ENCODE peak calls at places on chromosome 5, in four cellular contexts. One of them, this sample, is unnamed.

GRCh38 chr5:5480481-5481111 is 58.1 kb downstream of the ICE1 start:
- DNase-seq in psoas muscle: no peak
- DNase-seq in right atrium auricular region: no peak
- DNase-seq in A549: no peak
- DNase-seq in this sample: no peak

GRCh38 chr5:94463739-94464138 is 154.7 kb downstream of the KIAA0825 start:
- DNase-seq in psoas muscle: no peak
- DNase-seq in right atrium auricular region: no peak
- DNase-seq in A549: no peak
- DNase-seq in this sample: peak

GRCh38 chr5:23631283-23632045 is 124.1 kb downstream of the PRDM9 start:
- DNase-seq in psoas muscle: no peak
- DNase-seq in right atrium auricular region: no peak
- DNase-seq in A549: peak
- DNase-seq in this sample: peak

GRCh38 chr5:88172847-88173758 is 95.5 kb downstream of the TMEM161B start:
- DNase-seq in right atrium auricular region: no peak
- DNase-seq in A549: no peak
- DNase-seq in psoas muscle: no peak
- DNase-seq in this sample: no peak

GRCh38 chr5:101532430-101532829 is 629.3 kb upstream of the ST8SIA4 start:
- DNase-seq in right atrium auricular region: no peak
- DNase-seq in A549: no peak
- DNase-seq in psoas muscle: no peak
- DNase-seq in this sample: no peak

GRCh38 chr5:179955062-179955461 is 47.4 kb upstream of the TBC1D9B start:
- DNase-seq in psoas muscle: no peak
- DNase-seq in right atrium auricular region: no peak
- DNase-seq in A549: no peak
- DNase-seq in this sample: no peak

GRCh38 chr5:74429495-74429894 is 211.0 kb downstream of the ENC1 start:
- DNase-seq in right atrium auricular region: no peak
- DNase-seq in A549: no peak
- DNase-seq in psoas muscle: no peak
- DNase-seq in this sample: no peak

GRCh38 chr5:149938272-149938671 is 6.3 kb downstream of the PDE6A start:
- DNase-seq in A549: peak
- DNase-seq in psoas muscle: peak
- DNase-seq in right atrium auricular region: no peak
- DNase-seq in this sample: no peak

GRCh38 chr5:132070460-132071337 is 2.9 kb upstream of the CSF2 start:
- DNase-seq in psoas muscle: no peak
- DNase-seq in right atrium auricular region: no peak
- DNase-seq in A549: no peak
- DNase-seq in this sample: no peak

GRCh38 chr5:64987768-64988167 is 219.0 kb downstream of the CWC27 start:
- DNase-seq in psoas muscle: no peak
- DNase-seq in right atrium auricular region: no peak
- DNase-seq in A549: no peak
- DNase-seq in this sample: no peak

GRCh38 chr5:147464211-147464610 is 45.7 kb downstream of the DPYSL3 start:
- DNase-seq in psoas muscle: no peak
- DNase-seq in A549: no peak
- DNase-seq in right atrium auricular region: no peak
- DNase-seq in this sample: no peak

GRCh38 chr5:33313150-33313549 is 127.6 kb upstream of the TARS1 start:
- DNase-seq in A549: peak
- DNase-seq in right atrium auricular region: no peak
- DNase-seq in psoas muscle: no peak
- DNase-seq in this sample: no peak

GRCh38 chr5:112475747-112476435 is 56.8 kb upstream of the EPB41L4A start:
- DNase-seq in psoas muscle: no peak
- DNase-seq in A549: no peak
- DNase-seq in right atrium auricular region: no peak
- DNase-seq in this sample: no peak

GRCh38 chr5:64784451-64785025 is 15.8 kb downstream of the CWC27 start:
- DNase-seq in psoas muscle: peak
- DNase-seq in right atrium auricular region: peak
- DNase-seq in A549: peak
- DNase-seq in this sample: peak

GRCh38 chr5:96080557-96080956 is 118.9 kb upstream of the ELL2 start:
- DNase-seq in A549: no peak
- DNase-seq in right atrium auricular region: no peak
- DNase-seq in psoas muscle: no peak
- DNase-seq in this sample: no peak

GRCh38 chr5:149205625-149206523 is 64.6 kb downstream of the ABLIM3 start:
- DNase-seq in psoas muscle: peak
- DNase-seq in right atrium auricular region: peak
- DNase-seq in A549: no peak
- DNase-seq in this sample: peak

GRCh38 chr5:81606150-81606549 is 144.7 kb downstream of the SSBP2 start:
- DNase-seq in A549: no peak
- DNase-seq in right atrium auricular region: no peak
- DNase-seq in psoas muscle: no peak
- DNase-seq in this sample: no peak

GRCh38 chr5:169945831-169946261 is 34.4 kb downstream of the INSYN2B start:
- DNase-seq in A549: no peak
- DNase-seq in right atrium auricular region: peak
- DNase-seq in psoas muscle: no peak
- DNase-seq in this sample: peak

GRCh38 chr5:79851694-79852006 is 139.4 kb downstream of the MTX3 start:
- DNase-seq in psoas muscle: no peak
- DNase-seq in A549: no peak
- DNase-seq in right atrium auricular region: no peak
- DNase-seq in this sample: no peak

GRCh38 chr5:42583322-42583721 is 160.1 kb downstream of the GHR start:
- DNase-seq in right atrium auricular region: no peak
- DNase-seq in psoas muscle: no peak
- DNase-seq in A549: peak
- DNase-seq in this sample: peak

GRCh38 chr5:181189962-181190710 is 14.9 kb downstream of the TRIM7 start:
- DNase-seq in psoas muscle: no peak
- DNase-seq in A549: no peak
- DNase-seq in right atrium auricular region: no peak
- DNase-seq in this sample: no peak

GRCh38 chr5:84379749-84380148 is 4.9 kb downstream of the EDIL3 start:
- DNase-seq in right atrium auricular region: no peak
- DNase-seq in A549: no peak
- DNase-seq in psoas muscle: no peak
- DNase-seq in this sample: no peak

GRCh38 chr5:57219386-57219785 is 45.5 kb downstream of the GPBP1 start:
- DNase-seq in A549: no peak
- DNase-seq in psoas muscle: no peak
- DNase-seq in right atrium auricular region: no peak
- DNase-seq in this sample: no peak

GRCh38 chr5:57111993-57112392 is 61.9 kb upstream of the GPBP1 start:
- DNase-seq in psoas muscle: no peak
- DNase-seq in right atrium auricular region: no peak
- DNase-seq in A549: no peak
- DNase-seq in this sample: no peak

GRCh38 chr5:151902215-151902614 is 22.4 kb downstream of the GLRA1 start:
- DNase-seq in psoas muscle: no peak
- DNase-seq in A549: no peak
- DNase-seq in right atrium auricular region: no peak
- DNase-seq in this sample: no peak

GRCh38 chr5:139141841-139142240 is 56.3 kb downstream of the SIL1 start:
- DNase-seq in psoas muscle: peak
- DNase-seq in A549: no peak
- DNase-seq in right atrium auricular region: peak
- DNase-seq in this sample: peak

GRCh38 chr5:150137168-150137957 is 18.3 kb downstream of the PDGFRB start:
- DNase-seq in right atrium auricular region: no peak
- DNase-seq in A549: no peak
- DNase-seq in psoas muscle: no peak
- DNase-seq in this sample: peak

DNA sequence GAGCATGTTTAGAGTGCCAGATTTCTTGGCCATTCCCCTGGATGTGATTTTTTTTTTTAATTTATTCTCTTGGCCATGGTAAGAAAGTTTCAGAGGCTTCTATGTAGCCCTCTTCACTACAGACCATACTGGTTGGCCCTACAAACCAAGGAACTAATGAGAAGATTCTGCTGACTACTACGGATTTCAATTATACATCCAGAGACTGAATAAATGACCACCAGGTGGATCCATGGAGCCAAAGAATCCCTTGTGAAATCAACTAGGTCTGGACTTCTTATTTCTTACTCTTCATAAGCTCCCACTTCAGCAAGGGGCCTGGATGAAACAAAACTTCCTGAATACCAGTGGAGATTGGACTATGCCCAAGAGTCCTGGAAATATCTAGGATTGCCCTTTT is 27.6 kb downstream of the ZNF622 start:
- DNase-seq in right atrium auricular region: no peak
- DNase-seq in A549: peak
- DNase-seq in psoas muscle: no peak
- DNase-seq in this sample: no peak
- TF ChIP-seq CTCF in right atrium auricular region: no peak
- TF ChIP-seq CTCF in A549: peak
- TF ChIP-seq CTCF in psoas muscle: peak
- TF ChIP-seq CTCF in this sample: no peak

DNA sequence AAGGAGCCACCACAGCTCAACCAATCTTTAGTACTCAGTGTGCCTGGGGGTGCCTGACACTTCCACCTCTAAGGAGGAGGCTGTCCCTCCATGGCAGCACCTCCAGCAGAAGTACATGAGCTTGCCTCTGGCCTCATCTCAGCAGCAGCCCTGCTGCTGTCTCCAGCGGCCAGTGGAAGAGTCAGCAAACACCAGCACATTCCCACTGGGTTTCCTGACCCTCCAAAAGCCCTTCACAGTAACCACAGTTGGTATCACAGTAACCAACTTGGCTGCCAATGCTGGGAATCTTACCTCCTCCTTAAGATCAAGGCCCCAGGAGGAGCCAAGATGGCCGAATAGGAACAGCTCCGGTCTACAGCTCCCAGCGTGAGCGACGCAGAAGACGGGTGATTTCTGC is 29.4 kb downstream of the FSTL4 start:
- DNase-seq in A549: no peak
- DNase-seq in right atrium auricular region: no peak
- DNase-seq in psoas muscle: no peak
- DNase-seq in this sample: no peak
- H3K4me3 ChIP-seq in A549: no peak
- H3K4me3 ChIP-seq in right atrium auricular region: no peak
- H3K4me3 ChIP-seq in psoas muscle: no peak
- H3K4me3 ChIP-seq in this sample: no peak

GRCh38 chr5:14182761-14183160 is 39.6 kb downstream of the TRIO start:
- DNase-seq in psoas muscle: no peak
- DNase-seq in right atrium auricular region: no peak
- DNase-seq in A549: no peak
- DNase-seq in this sample: no peak
- TF ChIP-seq CTCF in psoas muscle: no peak
- TF ChIP-seq CTCF in right atrium auricular region: no peak
- TF ChIP-seq CTCF in A549: no peak
- TF ChIP-seq CTCF in this sample: no peak

DNA sequence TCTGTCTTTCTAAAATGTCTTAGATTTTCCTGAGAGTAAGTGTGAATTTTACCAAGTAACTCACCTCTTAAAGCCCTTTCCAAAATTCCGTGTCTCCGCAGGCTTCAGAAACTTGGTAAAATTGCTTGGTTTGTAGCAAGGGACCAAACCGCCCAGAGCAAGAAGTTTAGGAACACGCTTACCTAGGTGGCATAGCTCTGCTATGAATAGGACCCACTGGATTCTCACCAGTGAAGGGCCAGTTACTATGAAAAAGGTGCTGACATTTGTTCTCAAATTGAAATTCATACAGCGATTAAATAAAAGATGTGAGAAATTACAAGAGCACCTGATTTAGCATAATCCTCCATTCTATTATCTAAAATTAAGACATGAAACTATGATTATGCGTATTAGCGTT is 6.7 kb downstream of the NME5 start:
- DNase-seq in right atrium auricular region: no peak
- DNase-seq in psoas muscle: no peak
- DNase-seq in A549: no peak
- DNase-seq in this sample: no peak
- H3K4me3 ChIP-seq in right atrium auricular region: no peak
- H3K4me3 ChIP-seq in psoas muscle: peak
- H3K4me3 ChIP-seq in A549: peak
- H3K4me3 ChIP-seq in this sample: no peak

GRCh38 chr5:40680741-40681350 is 1.1 kb downstream of the PTGER4 start:
- DNase-seq in right atrium auricular region: no peak
- DNase-seq in A549: no peak
- DNase-seq in psoas muscle: peak
- DNase-seq in this sample: no peak
- TF ChIP-seq CTCF in right atrium auricular region: no peak
- TF ChIP-seq CTCF in A549: no peak
- TF ChIP-seq CTCF in psoas muscle: no peak
- TF ChIP-seq CTCF in this sample: peak

GRCh38 chr5:11383506-11384095 is 520.6 kb downstream of the CTNND2 start:
- DNase-seq in psoas muscle: no peak
- DNase-seq in A549: no peak
- DNase-seq in right atrium auricular region: no peak
- DNase-seq in this sample: no peak

GRCh38 chr5:11385251-11385900 is 518.9 kb downstream of the CTNND2 start:
- DNase-seq in psoas muscle: no peak
- DNase-seq in A549: no peak
- DNase-seq in right atrium auricular region: no peak
- DNase-seq in this sample: no peak

GRCh38 chr5:11387382-11387781 is 516.9 kb downstream of the CTNND2 start:
- DNase-seq in psoas muscle: no peak
- DNase-seq in right atrium auricular region: no peak
- DNase-seq in A549: no peak
- DNase-seq in this sample: no peak

GRCh38 chr5:11385901-11386293 is 518.3 kb downstream of the CTNND2 start:
- DNase-seq in right atrium auricular region: no peak
- DNase-seq in psoas muscle: no peak
- DNase-seq in A549: no peak
- DNase-seq in this sample: no peak

GRCh38 chr5:11384441-11385250 is 519.6 kb downstream of the CTNND2 start:
- DNase-seq in psoas muscle: no peak
- DNase-seq in right atrium auricular region: no peak
- DNase-seq in A549: no peak
- DNase-seq in this sample: no peak
- H3K4me3 ChIP-seq in psoas muscle: peak
- H3K4me3 ChIP-seq in right atrium auricular region: peak
- H3K4me3 ChIP-seq in A549: peak
- H3K4me3 ChIP-seq in this sample: peak

DNA sequence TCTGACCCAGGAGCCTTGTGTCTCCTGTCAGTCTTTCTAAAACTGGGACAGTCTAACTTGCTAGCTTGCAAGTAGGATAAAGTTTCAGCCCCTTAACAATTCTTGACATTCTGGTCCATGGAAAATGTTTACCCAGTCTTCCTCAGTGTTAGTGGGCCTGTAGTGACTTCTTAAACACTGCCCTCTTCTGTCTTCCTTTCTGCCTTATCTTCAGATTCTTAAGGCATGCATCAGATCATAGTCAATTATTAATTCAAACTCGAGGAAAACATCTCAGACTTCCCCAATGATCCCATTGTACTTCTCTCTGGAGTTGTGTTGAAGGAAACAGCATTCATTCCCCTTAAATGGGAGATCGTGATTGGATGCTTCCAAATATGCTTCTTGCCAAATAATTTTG is 1199.8 kb downstream of the DTWD2 start:
- DNase-seq in right atrium auricular region: no peak
- DNase-seq in psoas muscle: no peak
- DNase-seq in A549: no peak
- DNase-seq in this sample: no peak
- TF ChIP-seq CTCF in right atrium auricular region: no peak
- TF ChIP-seq CTCF in psoas muscle: no peak
- TF ChIP-seq CTCF in A549: no peak
- TF ChIP-seq CTCF in this sample: no peak

GRCh38 chr5:176817369-176817841 is 7.0 kb downstream of the UNC5A start:
- DNase-seq in A549: no peak
- DNase-seq in right atrium auricular region: no peak
- DNase-seq in psoas muscle: no peak
- DNase-seq in this sample: no peak
- H3K4me3 ChIP-seq in A549: peak
- H3K4me3 ChIP-seq in right atrium auricular region: no peak
- H3K4me3 ChIP-seq in psoas muscle: peak
- H3K4me3 ChIP-seq in this sample: no peak